ENCODE peak calls at places on chromosomes 13 and 19, in five cellular contexts. R, K, S, N and H are unnamed samples.

GRCh38 chr19:10625003-10625761 is at the start of gene SLC44A2:
- DNase-seq in S (peak), R (peak), N (peak), K (no peak), H (no peak)

GRCh38 chr13:106566682-106567420 is 1.1 kb downstream of the ARGLU1 start:
- DNase-seq in N (peak), K (no peak), S (peak), R (peak), H (no peak)

GRCh38 chr19:4375620-4376228 is 24.6 kb downstream of the SH3GL1 start:
- DNase-seq in R (peak), N (no peak), S (no peak), K (no peak), H (no peak)

GRCh38 chr19:22610121-22610520 is 24.0 kb upstream of the ZNF492 start:
- DNase-seq in N (no peak), K (no peak), S (no peak), R (no peak), H (no peak)

GRCh38 chr19:49847731-49848696 is 2.9 kb upstream of the PTOV1 start:
- DNase-seq in N (no peak), S (no peak), K (no peak), R (peak), H (no peak)

GRCh38 chr13:98766716-98767115 is 14.2 kb upstream of the SLC15A1 start:
- DNase-seq in R (no peak), S (no peak), K (no peak), N (no peak), H (no peak)

GRCh38 chr13:44237276-44237767 is 136.3 kb upstream of the SERP2 start:
- DNase-seq in N (peak), R (peak), S (peak), K (no peak), H (peak)

GRCh38 chr13:97367016-97367415 is 67.0 kb upstream of the RAP2A start:
- DNase-seq in K (no peak), N (no peak), S (no peak), R (no peak), H (no peak)

GRCh38 chr19:16457195-16457953 is 14.4 kb downstream of the EPS15L1 start:
- DNase-seq in R (peak), K (no peak), N (peak), S (no peak), H (no peak)

GRCh38 chr13:95874286-95874685 is 178.9 kb downstream of the UGGT2 start:
- DNase-seq in K (no peak), N (no peak), R (no peak), S (no peak), H (no peak)

GRCh38 chr19:2495651-2496316 is 19.9 kb downstream of the GADD45B start:
- DNase-seq in S (peak), K (no peak), N (no peak), R (no peak), H (no peak)

GRCh38 chr19:45349430-45349941 is 8.9 kb downstream of the KLC3 start:
- DNase-seq in R (no peak), K (no peak), N (no peak), S (no peak), H (no peak)

GRCh38 chr13:102628559-102628958 is 31.8 kb downstream of the TPP2 start:
- DNase-seq in K (no peak), N (no peak), R (no peak), S (no peak), H (no peak)

GRCh38 chr19:31263317-31263716 is 85.9 kb downstream of the TSHZ3 start:
- DNase-seq in S (no peak), K (no peak), N (no peak), R (no peak), H (no peak)

GRCh38 chr13:24680258-24680920 is at the start of gene ATP12A:
- DNase-seq in N (no peak), S (peak), R (no peak), K (peak), H (no peak)

GRCh38 chr13:66994097-66994496 is 236.0 kb downstream of the PCDH9 start:
- DNase-seq in K (no peak), R (no peak), S (peak), N (peak), H (peak)

GRCh38 chr19:2270572-2271515 is 11.1 kb downstream of the PEAK3 start:
- DNase-seq in N (peak), S (peak), R (peak), K (peak), H (peak)

GRCh38 chr19:31548941-31549340 is 199.7 kb upstream of the TSHZ3 start:
- DNase-seq in K (no peak), S (no peak), R (no peak), N (peak), H (no peak)

GRCh38 chr13:112959206-112959605 is 9.8 kb upstream of the MCF2L start:
- DNase-seq in K (no peak), R (no peak), S (no peak), N (peak), H (peak)

GRCh38 chr13:99415851-99416331 is 85.4 kb upstream of the TM9SF2 start:
- DNase-seq in S (no peak), N (no peak), R (no peak), K (peak), H (no peak)

GRCh38 chr19:15288146-15288963 is 44.0 kb downstream of the BRD4 start:
- DNase-seq in S (no peak), N (no peak), K (no peak), R (no peak), H (no peak)

GRCh38 chr13:35468195-35468594 is 8.3 kb downstream of the MAB21L1 start:
- DNase-seq in R (no peak), N (no peak), S (no peak), K (no peak), H (no peak)

GRCh38 chr19:19261350-19262189 is 11.5 kb downstream of the TM6SF2 start:
- DNase-seq in R (no peak), N (no peak), K (no peak), S (no peak), H (no peak)
- H3K27ac ChIP-seq in R (no peak), N (no peak), K (no peak), S (no peak), H (no peak)

GRCh38 chr13:27968316-27969072 is 621 bp downstream of the CDX2 start:
- DNase-seq in R (no peak), S (peak), K (no peak), N (no peak), H (no peak)
- H3K4me3 ChIP-seq in R (peak), S (peak), K (no peak), N (peak), H (no peak)

DNA sequence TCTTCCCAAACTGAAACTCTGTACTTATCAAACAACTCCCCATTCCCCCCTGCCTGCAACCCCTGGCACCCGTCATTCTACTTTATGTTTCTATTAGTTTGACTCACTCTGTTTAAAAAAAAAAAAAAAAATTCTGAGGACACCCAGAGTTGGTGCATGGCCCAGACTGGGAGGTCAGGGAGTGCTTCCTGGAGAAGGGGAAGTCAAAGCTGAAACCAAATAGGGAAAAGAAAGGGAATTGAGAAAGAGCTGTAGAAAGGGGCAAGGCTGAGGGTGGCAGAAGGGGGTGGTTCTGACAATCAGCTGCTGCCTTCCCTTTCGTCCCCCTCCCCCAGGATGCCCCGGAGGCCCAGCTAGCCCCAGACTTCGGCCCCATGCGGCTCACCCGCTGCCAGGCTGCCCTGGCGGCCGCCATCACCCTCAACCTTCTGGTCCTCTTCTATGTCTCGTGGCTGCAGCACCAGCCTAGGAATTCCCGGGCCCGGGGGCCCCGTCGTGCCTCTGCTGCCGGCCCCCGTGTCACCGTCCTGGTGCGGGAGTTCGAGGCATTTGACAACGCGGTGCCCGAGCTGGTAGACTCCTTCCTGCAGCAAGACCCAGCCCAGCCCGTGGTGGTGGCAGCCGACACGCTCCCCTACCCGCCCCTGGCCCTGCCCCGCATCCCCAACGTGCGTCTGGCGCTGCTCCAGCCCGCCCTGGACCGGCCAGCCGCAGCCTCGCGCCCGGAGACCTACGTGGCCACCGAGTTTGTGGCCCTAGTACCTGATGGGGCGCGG is 9.0 kb upstream of the STRN4 start:
- DNase-seq in S (no peak), N (no peak), R (no peak), K (no peak), H (no peak)
- H3K27ac ChIP-seq in S (no peak), N (no peak), R (no peak), K (no peak), H (peak)

DNA sequence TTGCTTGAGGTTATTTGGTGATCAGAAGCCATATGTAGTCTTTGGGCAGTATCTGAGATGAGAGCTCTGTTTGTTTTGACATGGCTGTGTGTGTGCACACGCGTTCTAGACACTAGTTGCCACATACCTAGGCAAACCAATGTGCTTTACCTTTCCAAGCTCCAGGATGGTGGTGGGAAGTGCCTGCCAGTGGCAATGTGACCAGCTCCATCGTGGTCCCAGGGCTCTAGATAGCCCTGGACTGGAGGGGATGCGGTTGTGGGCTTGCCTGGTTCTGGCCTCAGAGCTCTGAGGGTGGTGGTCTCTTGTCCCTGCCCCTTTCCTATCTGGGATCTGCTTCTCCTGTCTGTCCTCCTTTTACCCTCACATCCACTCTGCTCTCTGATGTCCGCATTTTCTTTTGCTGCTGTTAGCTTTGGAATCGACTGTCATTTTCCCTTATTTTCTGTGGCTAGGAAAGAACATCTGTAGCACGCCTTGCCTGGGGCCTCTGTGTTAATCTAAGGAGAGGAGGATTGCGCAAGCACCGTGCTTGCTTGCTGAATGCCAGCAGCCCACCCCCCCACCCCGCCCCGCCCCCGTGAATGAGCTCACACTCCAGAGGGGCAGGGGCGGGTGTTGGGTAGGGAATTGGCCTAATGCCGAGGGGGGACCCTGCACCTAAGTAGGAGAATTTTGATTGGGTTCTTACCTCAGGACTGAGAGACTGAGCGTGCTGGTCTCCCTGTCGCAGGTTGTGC is 89.5 kb downstream of the ARHGEF7 start:
- DNase-seq in K (no peak), S (no peak), R (no peak), N (peak), H (peak)
- H3K4me3 ChIP-seq in K (no peak), S (no peak), R (no peak), N (peak), H (no peak)

GRCh38 chr13:77981191-77981925 is 62.7 kb upstream of the EDNRB start:
- DNase-seq in R (no peak), K (no peak), S (no peak), N (no peak), H (no peak)
- H3K27ac ChIP-seq in R (peak), K (no peak), S (no peak), N (peak), H (peak)

GRCh38 chr19:46860846-46861690 is at the start of gene ARHGAP35:
- DNase-seq in N (no peak), K (peak), R (peak), S (peak), H (no peak)

GRCh38 chr19:46863818-46864629 is 3.2 kb downstream of the ARHGAP35 start:
- DNase-seq in K (no peak), S (no peak), R (peak), N (no peak), H (no peak)

GRCh38 chr19:46861691-46862503 is 1.1 kb downstream of the ARHGAP35 start:
- DNase-seq in S (peak), N (no peak), R (peak), K (peak), H (no peak)

GRCh38 chr19:46862504-46862835 is 1.7 kb downstream of the ARHGAP35 start:
- DNase-seq in K (no peak), N (no peak), R (no peak), S (no peak), H (no peak)

DNA sequence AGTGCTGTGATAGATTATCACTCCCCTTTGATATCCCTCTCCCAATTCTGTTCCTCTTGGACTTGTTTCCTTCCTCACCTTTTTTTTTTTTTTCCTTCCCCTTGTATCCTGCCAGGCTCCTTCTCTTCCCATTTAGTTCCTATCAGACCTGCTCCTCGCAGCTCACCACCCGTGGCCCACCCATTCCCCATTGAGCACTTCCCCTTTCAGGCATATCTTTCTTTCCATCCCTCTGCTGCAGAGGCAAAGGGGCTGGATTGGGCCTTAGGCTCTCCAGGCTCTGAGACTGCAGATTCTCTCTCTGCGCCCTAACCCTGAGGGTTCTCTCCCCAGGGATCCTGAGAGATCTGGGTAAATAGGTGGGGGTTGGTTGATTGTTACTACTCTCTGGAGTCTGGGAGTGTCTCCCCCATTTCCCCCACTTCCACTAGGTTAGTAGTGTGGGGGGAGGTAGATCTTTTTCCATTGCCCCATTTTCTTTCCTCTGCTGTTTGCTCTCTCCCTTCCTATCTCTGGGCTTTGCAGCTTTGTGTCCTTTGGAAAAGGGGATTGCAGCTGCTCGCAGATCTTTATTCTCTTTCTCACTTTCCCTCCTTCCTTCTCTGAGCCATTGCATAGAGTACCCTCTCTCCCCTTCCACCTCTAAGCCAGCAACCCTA is 2.3 kb downstream of the ARHGAP35 start:
- DNase-seq in S (no peak), K (no peak), R (no peak), N (no peak), H (no peak)
- H3K4me3 ChIP-seq in S (peak), K (peak), R (peak), N (peak), H (peak)

DNA sequence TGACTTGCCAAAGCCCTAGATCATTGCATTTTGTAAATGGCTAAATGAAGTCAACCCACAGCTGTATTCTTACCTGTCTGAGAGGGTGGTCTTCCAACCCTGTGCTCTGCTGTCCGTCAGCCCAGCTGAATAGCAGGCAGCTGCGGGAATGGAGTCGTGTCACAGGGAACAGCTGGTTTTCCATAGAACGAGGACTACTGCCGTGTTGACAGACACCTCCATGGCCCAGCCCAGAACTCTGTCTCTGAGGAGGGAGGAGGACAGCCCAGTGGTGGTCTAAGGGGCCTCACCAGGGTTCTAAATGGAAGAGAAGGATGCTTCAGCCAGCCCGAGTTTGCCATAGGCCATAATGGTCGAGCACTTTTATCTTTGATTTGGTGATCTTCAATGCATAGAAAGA is 110.7 kb downstream of the SLC7A1 start:
- DNase-seq in N (no peak), S (no peak), K (no peak), R (no peak), H (no peak)
- H3K27ac ChIP-seq in N (no peak), S (no peak), K (no peak), R (no peak), H (no peak)